ENCODE peak calls at places on chromosomes 4 and X, in four cellular contexts. One of them, this sample, is unnamed.
A peak's percentile ranks its signal among the peaks of the same experiment; 100 is the strongest.

GRCh38 chr4:86307432-86307831 is 52.4 kb downstream of the MAPK10 start:
- DNase-seq in WTC11: no peak
- DNase-seq in K562: no peak
- DNase-seq in SK-N-SH: no peak
- DNase-seq in this sample: no peak

GRCh38 chrX:22800360-22800759 is 199.4 kb upstream of the DDX53 start:
- DNase-seq in WTC11: no peak
- DNase-seq in K562: no peak
- DNase-seq in SK-N-SH: no peak
- DNase-seq in this sample: no peak

GRCh38 chr4:80767944-80768343 is 262.6 kb upstream of the BMP3 start:
- DNase-seq in WTC11: no peak
- DNase-seq in K562: no peak
- DNase-seq in SK-N-SH: no peak
- DNase-seq in this sample: no peak

GRCh38 chr4:52959545-52959944 is 97.4 kb downstream of the RASL11B start:
- DNase-seq in WTC11: no peak
- DNase-seq in K562: no peak
- DNase-seq in SK-N-SH: no peak
- DNase-seq in this sample: no peak

GRCh38 chrX:34778961-34779360 is 121.9 kb upstream of the TMEM47 start:
- DNase-seq in WTC11: no peak
- DNase-seq in K562: no peak
- DNase-seq in SK-N-SH: no peak
- DNase-seq in this sample: no peak

GRCh38 chr4:37326852-37327251 is 82.3 kb downstream of the NWD2 start:
- DNase-seq in WTC11: no peak
- DNase-seq in K562: no peak
- DNase-seq in SK-N-SH: no peak
- DNase-seq in this sample: no peak

GRCh38 chrX:54208531-54208930 is 25.5 kb upstream of the FAM120C start:
- DNase-seq in WTC11: no peak
- DNase-seq in K562: no peak
- DNase-seq in SK-N-SH: no peak
- DNase-seq in this sample: no peak

GRCh38 chr4:161404346-161405110 is 759.3 kb downstream of the FSTL5 start:
- DNase-seq in WTC11: no peak
- DNase-seq in K562: no peak
- DNase-seq in SK-N-SH: no peak
- DNase-seq in this sample: no peak

GRCh38 chr4:26916195-26916594 is 55.6 kb downstream of the STIM2 start:
- DNase-seq in WTC11: no peak
- DNase-seq in K562: no peak
- DNase-seq in SK-N-SH: peak; percentile 34
- DNase-seq in this sample: no peak

GRCh38 chr4:85968945-85969830 is 390.7 kb downstream of the MAPK10 start:
- DNase-seq in WTC11: no peak
- DNase-seq in K562: peak; percentile 21
- DNase-seq in SK-N-SH: peak; percentile 31
- DNase-seq in this sample: no peak

GRCh38 chr4:136036744-136037143 is 1495.5 kb downstream of the PCDH18 start:
- DNase-seq in WTC11: no peak
- DNase-seq in K562: no peak
- DNase-seq in SK-N-SH: no peak
- DNase-seq in this sample: no peak

GRCh38 chrX:13377537-13377936 is 57.7 kb upstream of the ATXN3L start:
- DNase-seq in WTC11: no peak
- DNase-seq in K562: no peak
- DNase-seq in SK-N-SH: peak; percentile 61
- DNase-seq in this sample: no peak

GRCh38 chr4:186759990-186760389 is 36.3 kb upstream of the FAT1 start:
- DNase-seq in WTC11: peak; percentile 18
- DNase-seq in K562: peak; percentile 45
- DNase-seq in SK-N-SH: no peak
- DNase-seq in this sample: no peak

GRCh38 chrX:53300157-53300556 is 18.8 kb upstream of the IQSEC2 start:
- DNase-seq in WTC11: no peak
- DNase-seq in K562: no peak
- DNase-seq in SK-N-SH: no peak
- DNase-seq in this sample: no peak

GRCh38 chr4:37981844-37982720 is 21.9 kb downstream of the PTTG2 start:
- DNase-seq in WTC11: no peak
- DNase-seq in K562: no peak
- DNase-seq in SK-N-SH: no peak
- DNase-seq in this sample: no peak

GRCh38 chrX:96621811-96622210 is 62.8 kb upstream of the DIAPH2 start:
- DNase-seq in WTC11: no peak
- DNase-seq in K562: no peak
- DNase-seq in SK-N-SH: no peak
- DNase-seq in this sample: no peak

GRCh38 chr4:25862411-25863346 is at the start of gene SEL1L3:
- DNase-seq in WTC11: peak; percentile 70
- DNase-seq in K562: peak; percentile 84
- DNase-seq in SK-N-SH: peak; percentile 84
- DNase-seq in this sample: peak; percentile 23

GRCh38 chrX:128019218-128019617 is 33.0 kb downstream of the ACTRT1 start:
- DNase-seq in WTC11: no peak
- DNase-seq in K562: no peak
- DNase-seq in SK-N-SH: no peak
- DNase-seq in this sample: no peak

GRCh38 chrX:128021566-128021965 is 30.6 kb downstream of the ACTRT1 start:
- DNase-seq in WTC11: no peak
- DNase-seq in K562: no peak
- DNase-seq in SK-N-SH: no peak
- DNase-seq in this sample: no peak

GRCh38 chrX:128020701-128021100 is 31.5 kb downstream of the ACTRT1 start:
- DNase-seq in WTC11: no peak
- DNase-seq in K562: no peak
- DNase-seq in SK-N-SH: no peak
- DNase-seq in this sample: no peak
- TF ChIP-seq TEAD4 in WTC11: no peak
- TF ChIP-seq TEAD4 in K562: no peak
- TF ChIP-seq TEAD4 in SK-N-SH: no peak
- TF ChIP-seq TEAD4 in this sample: no peak

DNA sequence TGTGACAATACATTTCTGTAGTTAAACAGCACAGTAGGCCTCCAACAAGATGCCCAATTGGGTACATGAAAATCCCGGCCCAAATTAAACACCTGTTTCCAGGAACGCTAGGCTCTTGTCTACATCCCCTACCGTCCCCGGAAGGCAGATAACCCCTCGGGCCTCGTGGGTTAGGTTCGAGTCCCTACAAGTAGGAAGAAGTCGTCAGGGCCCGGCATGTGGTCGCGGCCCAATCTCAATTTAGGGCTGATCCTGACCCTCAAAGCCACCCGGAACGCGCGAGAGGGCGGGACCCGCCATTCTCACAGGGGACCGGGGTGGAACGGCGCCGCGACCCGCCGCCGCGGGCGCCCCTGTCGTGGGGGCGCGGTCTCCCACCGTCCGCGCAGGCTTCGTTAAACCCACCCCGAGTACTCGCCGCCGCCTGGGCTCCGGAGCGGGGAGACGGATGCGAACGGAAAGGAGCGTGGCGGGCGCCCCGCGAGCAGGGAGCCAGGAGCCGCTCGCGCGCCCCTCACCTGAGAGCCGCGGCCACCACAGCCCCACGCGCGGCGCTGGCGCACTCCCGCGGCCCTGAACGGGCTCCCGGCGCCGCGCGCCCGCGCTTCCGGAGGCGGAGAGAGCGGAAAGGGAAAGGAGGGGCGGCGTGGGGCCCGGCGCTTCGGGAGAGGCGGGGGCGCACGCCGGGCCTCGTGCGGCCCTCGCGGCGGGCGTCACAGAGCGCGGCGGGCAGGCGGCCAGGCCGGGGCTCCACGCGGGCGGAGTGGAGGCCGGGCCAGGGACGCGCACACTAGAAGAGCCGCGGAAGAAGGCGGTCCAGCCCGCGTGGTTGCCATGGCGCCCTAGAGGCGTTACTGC is at the start of gene CFAP97:
- DNase-seq in WTC11: peak; percentile 54
- DNase-seq in K562: peak; percentile 85
- DNase-seq in SK-N-SH: peak; percentile 94
- DNase-seq in this sample: no peak
- TF ChIP-seq TEAD4 in WTC11: no peak
- TF ChIP-seq TEAD4 in K562: peak; percentile 10
- TF ChIP-seq TEAD4 in SK-N-SH: peak; percentile 29
- TF ChIP-seq TEAD4 in this sample: no peak

GRCh38 chr4:1872918-1873269 is 1.7 kb downstream of the NSD2 start:
- DNase-seq in WTC11: no peak
- DNase-seq in K562: no peak
- DNase-seq in SK-N-SH: no peak
- DNase-seq in this sample: no peak
- TF ChIP-seq TEAD4 in WTC11: no peak
- TF ChIP-seq TEAD4 in K562: no peak
- TF ChIP-seq TEAD4 in SK-N-SH: no peak
- TF ChIP-seq TEAD4 in this sample: no peak

DNA sequence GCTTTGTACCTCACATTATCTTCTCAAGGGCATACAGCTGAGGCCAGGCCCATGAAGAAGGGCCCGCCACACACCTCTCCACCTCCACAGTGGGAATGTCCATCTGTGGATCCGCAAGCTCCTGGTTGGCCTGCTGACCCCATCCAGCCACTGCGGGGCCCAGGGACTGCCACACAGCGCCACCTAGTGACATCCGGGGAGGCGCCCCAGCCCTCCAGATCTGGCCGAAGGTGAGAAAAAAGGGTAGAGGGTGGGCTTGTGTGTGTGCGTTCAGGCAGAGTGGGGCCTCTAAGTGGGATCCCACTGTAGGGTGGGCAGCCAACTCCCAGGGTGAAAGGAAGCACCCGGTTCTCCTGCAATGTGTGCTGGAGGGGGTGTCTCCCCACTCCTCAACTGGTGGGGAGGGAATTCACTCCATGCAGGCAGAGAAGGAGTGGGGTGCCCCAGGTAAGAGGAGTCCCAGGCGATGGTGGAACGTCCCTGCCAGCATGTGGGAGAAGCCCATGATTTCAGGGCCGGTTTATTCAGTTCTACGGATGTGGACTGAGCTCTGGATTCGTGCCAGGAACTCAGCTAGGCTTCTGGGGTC is 117.3 kb downstream of the ENPP6 start:
- DNase-seq in WTC11: no peak
- DNase-seq in K562: peak; percentile 74
- DNase-seq in SK-N-SH: peak; percentile 93
- DNase-seq in this sample: no peak
- TF ChIP-seq TEAD4 in WTC11: no peak
- TF ChIP-seq TEAD4 in K562: no peak
- TF ChIP-seq TEAD4 in SK-N-SH: no peak
- TF ChIP-seq TEAD4 in this sample: no peak

DNA sequence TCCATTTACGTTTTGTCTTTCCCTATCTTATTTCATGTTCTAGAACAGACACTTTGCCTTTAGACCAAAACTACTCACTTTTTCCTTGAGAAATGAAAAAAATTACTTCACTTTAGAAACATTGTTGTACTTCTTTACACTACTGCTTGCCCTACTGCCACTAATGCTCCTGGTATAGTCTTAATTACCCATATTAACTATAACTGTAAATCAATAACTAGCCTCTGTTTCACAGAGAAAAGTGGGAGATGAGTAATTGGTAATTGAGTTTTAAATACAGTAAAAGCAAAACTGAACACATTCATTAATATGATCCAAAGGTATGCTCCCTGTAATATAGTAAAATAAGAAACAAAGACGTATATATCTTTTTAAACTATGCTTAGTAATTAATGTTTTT is 111.1 kb upstream of the JADE1 start:
- DNase-seq in WTC11: no peak
- DNase-seq in K562: no peak
- DNase-seq in SK-N-SH: no peak
- DNase-seq in this sample: no peak
- TF ChIP-seq TEAD4 in WTC11: no peak
- TF ChIP-seq TEAD4 in K562: no peak
- TF ChIP-seq TEAD4 in SK-N-SH: no peak
- TF ChIP-seq TEAD4 in this sample: no peak

DNA sequence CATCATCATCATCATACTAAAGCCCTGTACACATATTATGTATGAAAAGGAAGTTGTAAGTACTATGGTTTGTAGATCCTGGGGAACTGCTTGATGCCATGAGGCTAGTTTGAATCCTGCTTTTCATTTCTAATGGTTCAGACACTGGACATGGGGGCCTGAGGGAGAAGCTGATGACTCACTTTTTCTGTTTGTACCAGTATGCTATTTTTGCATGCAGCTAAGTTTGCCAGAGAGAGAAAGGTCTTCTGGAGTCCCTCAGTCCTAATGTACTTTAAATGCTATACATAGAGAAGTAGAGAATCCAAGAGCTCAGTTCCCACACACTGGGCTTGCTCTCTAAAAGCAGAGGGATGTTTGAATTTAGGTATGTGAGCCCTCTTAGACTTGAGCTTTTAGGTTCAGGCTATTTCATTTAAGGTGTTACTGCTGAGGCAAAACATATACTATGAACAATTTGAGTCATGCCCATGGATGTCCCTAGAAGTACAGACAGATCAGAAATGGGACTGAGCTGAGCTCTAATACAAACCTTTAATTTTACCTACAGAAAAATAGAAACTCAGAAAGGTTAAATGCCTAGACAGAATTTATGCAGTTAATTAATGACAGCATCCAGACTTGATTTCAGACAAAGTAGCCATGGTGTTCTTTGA is 17.6 kb upstream of the HS3ST1 start:
- DNase-seq in WTC11: no peak
- DNase-seq in K562: no peak
- DNase-seq in SK-N-SH: no peak
- DNase-seq in this sample: no peak
- TF ChIP-seq TEAD4 in WTC11: no peak
- TF ChIP-seq TEAD4 in K562: no peak
- TF ChIP-seq TEAD4 in SK-N-SH: no peak
- TF ChIP-seq TEAD4 in this sample: no peak

DNA sequence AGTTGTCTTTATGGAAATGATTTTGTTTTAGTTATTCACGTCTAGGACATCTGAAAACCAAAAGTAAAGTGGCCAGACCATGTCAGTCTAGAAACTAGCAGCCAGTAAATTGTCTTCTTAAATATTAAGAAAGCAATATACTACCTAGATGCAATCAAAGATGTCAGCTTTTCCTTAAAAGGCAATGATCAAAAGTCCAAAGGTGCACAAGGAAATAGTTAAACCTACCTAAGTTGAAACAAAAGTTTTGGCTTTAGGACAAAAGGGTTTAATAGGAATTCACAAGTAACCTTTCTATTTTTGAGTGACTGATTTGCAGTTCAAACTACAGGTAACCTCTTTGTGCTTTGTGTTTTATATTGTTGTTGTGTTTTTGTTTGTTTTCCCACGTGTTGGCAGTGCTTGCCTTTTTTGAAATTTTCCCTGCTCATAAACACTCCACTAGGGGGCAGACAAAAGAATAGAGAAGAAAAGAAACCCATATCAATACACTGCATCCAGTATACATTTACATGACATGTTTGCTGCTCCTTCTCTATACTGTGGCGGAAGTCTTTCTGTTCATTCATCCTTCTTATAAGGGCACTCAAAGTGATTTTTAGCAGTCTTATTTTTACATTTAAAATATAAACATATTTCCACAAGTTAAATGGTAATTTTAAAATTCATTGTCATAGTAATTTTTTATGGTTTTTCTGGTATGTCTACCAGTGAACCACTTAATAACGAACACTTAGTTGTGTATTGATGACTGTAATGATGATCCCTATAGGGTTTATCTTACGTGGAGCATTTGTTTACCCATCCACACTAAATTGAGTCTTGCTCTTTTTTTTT is 62.7 kb downstream of the GAB1 start:
- DNase-seq in WTC11: no peak
- DNase-seq in K562: peak; percentile 35
- DNase-seq in SK-N-SH: peak; percentile 27
- DNase-seq in this sample: no peak
- TF ChIP-seq TEAD4 in WTC11: no peak
- TF ChIP-seq TEAD4 in K562: peak; percentile 13
- TF ChIP-seq TEAD4 in SK-N-SH: no peak
- TF ChIP-seq TEAD4 in this sample: no peak

This sample was measured in H1.